ENCODE peak calls at places on chromosomes 12 and 14, in seven cellular contexts. O is NCI-H1092, A is right cardiac atrium, Q is sciatic nerve, N is fibroblast of the aortic adventitia, S is naive B cell, I is GM23248. R is an unnamed sample.

GRCh38 chr14:69013943-69014782 is 35.1 kb upstream of the ACTN1 start:
- DNase-seq in O (peak; percentile 18), A (peak; percentile 83), Q (no peak), N (peak; percentile 27), S (no peak), I (peak; percentile 60), R (no peak)

GRCh38 chr12:122282066-122282465 is 15.8 kb upstream of the VPS33A start:
- DNase-seq in O (no peak), A (no peak), Q (no peak), N (peak; percentile 88), S (no peak), I (peak; percentile 84), R (no peak)

GRCh38 chr12:13073191-13073590 is 29.0 kb downstream of the FAM234B start:
- DNase-seq in O (no peak), A (no peak), Q (no peak), N (peak; percentile 64), S (no peak), I (no peak), R (no peak)

GRCh38 chr14:75249251-75249957 is 29.2 kb upstream of the FOS start:
- DNase-seq in O (peak; percentile 11), A (no peak), Q (no peak), N (no peak), S (peak; percentile 40), I (no peak), R (peak; percentile 69)

GRCh38 chr12:124391340-124392261 is 96.7 kb downstream of the RFLNA start:
- DNase-seq in O (no peak), A (peak; percentile 88), Q (peak; percentile 83), N (peak; percentile 47), S (peak; percentile 77), I (peak; percentile 86), R (no peak)

GRCh38 chr12:62738611-62739010 is 196.3 kb downstream of the PPM1H start:
- DNase-seq in O (no peak), A (no peak), Q (no peak), N (no peak), S (no peak), I (no peak), R (no peak)

GRCh38 chr12:76259071-76259470 is 89.1 kb downstream of the BBS10 start:
- DNase-seq in O (no peak), A (no peak), Q (no peak), N (peak; percentile 41), S (no peak), I (peak; percentile 64), R (no peak)

GRCh38 chr14:33704486-33704885 is 246.4 kb downstream of the EGLN3 start:
- DNase-seq in O (no peak), A (no peak), Q (no peak), N (no peak), S (no peak), I (no peak), R (no peak)

GRCh38 chr12:11978985-11979384 is 91.8 kb upstream of the BCL2L14 start:
- DNase-seq in O (no peak), A (no peak), Q (no peak), N (no peak), S (no peak), I (peak; percentile 69), R (no peak)

GRCh38 chr12:25764409-25764808 is 194.1 kb upstream of the RASSF8 start:
- DNase-seq in O (no peak), A (no peak), Q (no peak), N (peak; percentile 54), S (no peak), I (peak; percentile 36), R (no peak)

GRCh38 chr12:1583421-1584078 is 10.8 kb downstream of the FBXL14 start:
- DNase-seq in O (peak; percentile 87), A (no peak), Q (peak; percentile 78), N (peak; percentile 96), S (peak; percentile 74), I (peak; percentile 93), R (peak; percentile 78)

GRCh38 chr12:131511803-131512564 is 198.9 kb upstream of the SFSWAP start:
- DNase-seq in O (peak; percentile 23), A (no peak), Q (no peak), N (no peak), S (no peak), I (no peak), R (no peak)

GRCh38 chr14:93683241-93683640 is 105.0 kb downstream of the PRIMA1 start:
- DNase-seq in O (no peak), A (no peak), Q (no peak), N (no peak), S (no peak), I (peak; percentile 5), R (no peak)

GRCh38 chr12:47184229-47184628 is 104.5 kb upstream of the AMIGO2 start:
- DNase-seq in O (no peak), A (no peak), Q (no peak), N (no peak), S (no peak), I (no peak), R (no peak)

GRCh38 chr14:68137704-68138619 is 318.4 kb downstream of the RAD51B start:
- DNase-seq in O (no peak), A (no peak), Q (no peak), N (peak; percentile 87), S (no peak), I (peak; percentile 98), R (no peak)

GRCh38 chr14:69005432-69006148 is 26.5 kb upstream of the ACTN1 start:
- DNase-seq in O (no peak), A (peak; percentile 75), Q (peak; percentile 67), N (peak; percentile 91), S (no peak), I (peak; percentile 97), R (no peak)

GRCh38 chr14:100898465-100898864 is 5.1 kb downstream of the RTL1 start:
- DNase-seq in O (no peak), A (no peak), Q (peak; percentile 51), N (no peak), S (no peak), I (no peak), R (no peak)

GRCh38 chr12:54390176-54390667 is 5.7 kb upstream of the ZNF385A start:
- DNase-seq in O (no peak), A (no peak), Q (no peak), N (no peak), S (no peak), I (no peak), R (no peak)

GRCh38 chr14:53032161-53032803 is 81.4 kb upstream of the FERMT2 start:
- DNase-seq in O (no peak), A (no peak), Q (no peak), N (peak; percentile 94), S (no peak), I (peak; percentile 92), R (no peak)

GRCh38 chr12:61490732-61491498 is 769.3 kb upstream of the USP15 start:
- DNase-seq in O (no peak), A (no peak), Q (no peak), N (no peak), S (no peak), I (peak; percentile 21), R (no peak)

GRCh38 chr12:117161460-117162166 is 28.7 kb downstream of the FBXO21 start:
- DNase-seq in O (no peak), A (no peak), Q (no peak), N (no peak), S (no peak), I (no peak), R (no peak)

GRCh38 chr12:105167346-105167745 is 59.8 kb downstream of the WASHC4 start:
- DNase-seq in O (no peak), A (no peak), Q (no peak), N (no peak), S (no peak), I (peak; percentile 52), R (no peak)

GRCh38 chr14:77044776-77045569 is 16.5 kb upstream of the IRF2BPL start:
- DNase-seq in O (no peak), A (no peak), Q (peak; percentile 78), N (peak; percentile 96), S (no peak), I (peak; percentile 59), R (no peak)

GRCh38 chr14:53537421-53538315 is 384.5 kb upstream of the DDHD1 start:
- DNase-seq in O (no peak), A (no peak), Q (no peak), N (peak; percentile 30), S (no peak), I (peak; percentile 20), R (no peak)

GRCh38 chr12:69284131-69284530 is 44.8 kb downstream of the CPSF6 start:
- DNase-seq in O (peak; percentile 61), A (peak; percentile 93), Q (peak; percentile 85), N (peak; percentile 67), S (peak; percentile 4), I (peak; percentile 86), R (peak; percentile 40)

GRCh38 chr12:15693233-15693911 is 95.8 kb downstream of the EPS8 start:
- DNase-seq in O (no peak), A (no peak), Q (no peak), N (peak; percentile 54), S (no peak), I (peak; percentile 68), R (no peak)

GRCh38 chr12:75606146-75606545 is 94.7 kb upstream of the KRR1 start:
- DNase-seq in O (no peak), A (no peak), Q (no peak), N (no peak), S (no peak), I (no peak), R (no peak)

GRCh38 chr12:109295764-109296425 is 13.2 kb downstream of the FOXN4 start:
- DNase-seq in O (no peak), A (no peak), Q (no peak), N (no peak), S (no peak), I (no peak), R (no peak)

GRCh38 chr14:39395555-39396254 is 36.5 kb downstream of the FBXO33 start:
- DNase-seq in O (no peak), A (no peak), Q (no peak), N (peak; percentile 16), S (no peak), I (peak; percentile 34), R (no peak)

GRCh38 chr12:4984971-4985370 is 58.7 kb upstream of the KCNA5 start:
- DNase-seq in O (no peak), A (no peak), Q (no peak), N (no peak), S (no peak), I (no peak), R (peak; percentile 32)

GRCh38 chr12:123897221-123897620 is 75.4 kb downstream of the CCDC92 start:
- DNase-seq in O (no peak), A (no peak), Q (no peak), N (peak; percentile 71), S (no peak), I (peak; percentile 92), R (no peak)

GRCh38 chr14:29227631-29228030 is 461.0 kb downstream of the FOXG1 start:
- DNase-seq in O (no peak), A (no peak), Q (no peak), N (peak; percentile 56), S (no peak), I (peak; percentile 79), R (no peak)

GRCh38 chr14:103721334-103722120 is 5.9 kb downstream of the ZFYVE21 start:
- DNase-seq in O (no peak), A (peak; percentile 19), Q (no peak), N (no peak), S (no peak), I (peak; percentile 84), R (no peak)

GRCh38 chr12:96219700-96220206 is 25.6 kb downstream of the ELK3 start:
- DNase-seq in O (no peak), A (no peak), Q (no peak), N (peak; percentile 94), S (no peak), I (peak; percentile 100), R (peak; percentile 37)

GRCh38 chr12:58919271-58920101 is 818 bp downstream of the LRIG3 start:
- DNase-seq in O (no peak), A (peak; percentile 76), Q (peak; percentile 74), N (peak; percentile 67), S (no peak), I (peak; percentile 70), R (peak; percentile 56)

GRCh38 chr12:63802012-63802608 is 22.4 kb downstream of the RXYLT1 start:
- DNase-seq in O (peak; percentile 36), A (no peak), Q (no peak), N (peak; percentile 56), S (peak; percentile 12), I (peak; percentile 55), R (peak; percentile 44)

GRCh38 chr12:122834921-122835692 is at the start of gene HIP1R:
- DNase-seq in O (no peak), A (peak; percentile 80), Q (no peak), N (no peak), S (peak; percentile 64), I (peak; percentile 61), R (no peak)

GRCh38 chr14:60222820-60223219 is 26.2 kb upstream of the PPM1A start:
- DNase-seq in O (peak; percentile 46), A (peak; percentile 81), Q (no peak), N (no peak), S (no peak), I (no peak), R (no peak)

R was measured in NCI-H748 treated with DMSO at 0.1 percent for 48 hours.